ENCODE peak calls at places on chromosomes 16 and 17, in five cellular contexts. M, D, I, G and H are unnamed samples.
A peak's percentile ranks its signal among the peaks of the same experiment; 100 is the strongest.

GRCh38 chr17:18184143-18185007 is 747 bp downstream of the ALKBH5 start:
- DNase-seq in M (peak; percentile 50), D (peak; percentile 55), I (no peak), G (no peak), H (peak; percentile 65)

GRCh38 chr17:79997004-79997673 is 38.5 kb downstream of the TBC1D16 start:
- DNase-seq in I (no peak), G (no peak), D (no peak), M (no peak), H (no peak)

GRCh38 chr17:81471804-81472456 is 40.7 kb downstream of the ACTG1 start:
- DNase-seq in D (no peak), M (peak; percentile 95), G (peak; percentile 42), I (peak; percentile 94), H (no peak)

GRCh38 chr17:16986391-16986790 is 14.5 kb upstream of the TNFRSF13B start:
- DNase-seq in M (no peak), I (no peak), G (no peak), D (peak; percentile 52), H (no peak)

GRCh38 chr17:20896153-20896649 is 146.6 kb downstream of the USP22 start:
- DNase-seq in I (no peak), M (no peak), G (no peak), D (peak; percentile 1), H (no peak)

GRCh38 chr17:43790311-43790940 is 10.2 kb downstream of the CFAP97D1 start:
- DNase-seq in I (no peak), D (no peak), M (no peak), G (peak; percentile 26), H (peak; percentile 58)

GRCh38 chr17:43018932-43019331 is 3.3 kb downstream of the VAT1 start:
- DNase-seq in I (no peak), M (no peak), G (no peak), D (peak; percentile 31), H (no peak)

GRCh38 chr16:27254262-27254811 is 14.2 kb downstream of the NSMCE1 start:
- DNase-seq in I (no peak), G (no peak), M (no peak), D (no peak), H (no peak)

GRCh38 chr17:80852476-80853015 is 139.1 kb upstream of the CHMP6 start:
- DNase-seq in D (no peak), M (no peak), I (no peak), G (no peak), H (no peak)

GRCh38 chr16:86525696-86526095 is 15.4 kb downstream of the FOXF1 start:
- DNase-seq in I (no peak), D (no peak), M (no peak), G (no peak), H (no peak)

GRCh38 chr16:35506018-35506897 is 2046.8 kb downstream of the TP53TG3F start:
- DNase-seq in D (no peak), G (no peak), M (peak; percentile 86), I (peak; percentile 15), H (no peak)
- TF ChIP-seq MAFK in D (no peak), G (no peak), M (no peak), I (no peak), H (no peak)

DNA sequence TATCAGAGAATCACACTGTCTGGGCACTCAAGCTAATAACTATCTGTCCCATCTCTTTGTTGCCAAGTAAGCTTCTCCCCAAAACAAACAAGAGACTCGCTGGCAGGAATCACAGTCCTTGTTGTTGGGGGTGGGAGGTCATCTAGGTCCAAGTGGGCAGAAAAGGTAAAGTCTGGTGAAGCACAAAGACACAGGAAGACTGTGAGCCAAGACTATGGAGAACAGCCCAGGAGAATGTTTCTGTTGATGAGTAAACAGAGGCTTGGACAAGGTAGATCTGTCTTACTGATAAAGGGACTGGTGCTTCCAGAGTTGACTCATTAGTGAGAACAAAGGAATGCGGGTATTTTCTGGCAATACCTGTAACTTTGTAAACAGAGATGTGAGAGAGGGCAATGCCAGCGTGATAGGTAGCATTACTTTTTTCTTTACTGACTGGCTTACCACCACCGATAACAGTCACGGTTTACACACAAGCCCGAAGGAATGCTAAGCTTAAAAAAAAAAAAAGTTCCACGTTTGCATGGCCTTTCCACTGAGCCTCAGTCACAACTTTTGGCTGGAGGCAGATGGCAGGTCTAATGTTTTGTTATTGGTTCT is 11.5 kb upstream of the MMD start:
- DNase-seq in D (peak; percentile 60), M (no peak), I (peak; percentile 71), G (peak; percentile 85), H (no peak)
- TF ChIP-seq MAFK in D (no peak), M (no peak), I (no peak), G (no peak), H (no peak)

GRCh38 chr17:47905221-47905733 is 9.2 kb downstream of the SP2 start:
- DNase-seq in M (no peak), D (peak; percentile 78), G (peak; percentile 52), I (no peak), H (no peak)
- TF ChIP-seq MAFK in M (no peak), D (no peak), G (no peak), I (no peak), H (no peak)

GRCh38 chr17:45195424-45195823 is 26.3 kb upstream of the FMNL1 start:
- DNase-seq in M (no peak), G (no peak), I (no peak), D (no peak), H (no peak)

GRCh38 chr17:45186955-45187354 is 25.3 kb downstream of the HEXIM2 start:
- DNase-seq in M (no peak), G (no peak), D (no peak), I (no peak), H (no peak)

GRCh38 chr17:45189002-45189401 is 27.3 kb downstream of the HEXIM2 start:
- DNase-seq in G (no peak), M (no peak), D (no peak), I (no peak), H (no peak)

DNA sequence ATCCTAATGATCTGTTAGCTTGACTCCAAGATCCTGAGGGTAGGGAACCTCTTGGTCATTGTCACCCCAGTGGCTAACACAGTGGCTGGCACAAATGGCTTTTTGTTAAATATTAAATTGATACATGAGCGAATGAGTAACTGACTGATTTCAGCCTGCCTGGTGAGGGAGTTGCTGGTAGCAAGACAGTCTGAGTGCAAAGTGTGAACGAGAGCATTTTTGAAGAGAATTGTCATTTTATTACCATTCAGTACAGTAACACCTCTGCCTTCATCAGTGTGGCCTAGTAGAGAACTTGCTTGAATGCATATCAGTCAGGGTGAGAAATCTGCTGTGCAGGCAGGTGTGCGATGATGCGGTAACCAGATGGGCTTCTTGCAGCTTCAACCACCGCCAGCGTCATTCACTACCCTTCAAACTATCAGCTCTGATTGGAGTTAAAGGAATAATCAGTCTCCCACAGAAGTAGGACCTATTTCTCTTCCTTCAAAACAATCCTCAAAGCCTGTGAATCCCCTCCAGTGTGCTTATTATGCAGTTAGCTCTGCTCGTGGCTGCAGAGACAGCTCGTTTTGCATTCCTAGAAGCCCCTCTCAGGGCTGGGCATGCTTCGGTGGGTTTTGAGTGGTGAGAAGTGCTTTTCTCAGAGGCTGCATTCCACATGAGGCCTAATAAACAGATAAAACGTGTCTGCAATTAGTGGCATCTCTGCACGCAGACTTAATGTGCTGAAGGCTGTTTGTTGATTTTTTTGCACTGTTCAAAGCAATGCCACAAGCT is 29.0 kb downstream of the HEXIM2 start:
- DNase-seq in M (no peak), D (no peak), G (no peak), I (no peak), H (no peak)
- TF ChIP-seq MAFK in M (no peak), D (no peak), G (no peak), I (no peak), H (no peak)

GRCh38 chr17:8131844-8132441 is 8.0 kb upstream of the HES7 start:
- DNase-seq in M (no peak), I (no peak), D (no peak), G (no peak), H (no peak)
- TF ChIP-seq MAFK in M (no peak), I (no peak), D (no peak), G (no peak), H (no peak)

GRCh38 chr17:57601328-57601727 is 143.8 kb downstream of the CCDC182 start:
- DNase-seq in M (no peak), I (no peak), G (no peak), D (no peak), H (no peak)
- TF ChIP-seq MAFK in M (no peak), I (no peak), G (no peak), D (no peak), H (no peak)